ENCODE peak calls at places on chromosomes 1 and 21, in eight cellular contexts. J is suprapubic skin, D is adrenal gland, Y is A549, P is HepG2, G is heart left ventricle, R is Peyer's patch, B is ovary. F is an unnamed sample.

GRCh38 chr1:192170196-192170984 is 12.1 kb downstream of the RGS18 start:
- DNase-seq in J (no peak), D (no peak), Y (no peak), P (no peak), G (no peak), R (no peak), B (no peak), F (no peak)

GRCh38 chr1:83626603-83627002 is 372.3 kb downstream of the TTLL7 start:
- DNase-seq in J (no peak), D (no peak), Y (no peak), P (no peak), G (no peak), R (no peak), B (no peak), F (no peak)

GRCh38 chr1:88609051-88609450 is 75.0 kb upstream of the PKN2 start:
- DNase-seq in J (no peak), D (no peak), Y (no peak), P (no peak), G (no peak), R (no peak), B (no peak), F (no peak)

GRCh38 chr21:46111857-46112730 is 14.2 kb downstream of the COL6A2 start:
- DNase-seq in J (peak), D (no peak), Y (no peak), P (no peak), G (peak), R (peak), B (peak), F (no peak)

GRCh38 chr1:42952353-42953001 is 6.2 kb downstream of the SLC2A1 start:
- DNase-seq in J (no peak), D (no peak), Y (no peak), P (no peak), G (no peak), R (peak), B (no peak), F (no peak)

GRCh38 chr1:112706505-112707216 is at the start of gene RHOC:
- DNase-seq in J (no peak), D (peak), Y (peak), P (no peak), G (peak), R (peak), B (peak), F (peak)

GRCh38 chr1:154663656-154664055 is 55.7 kb upstream of the ADAR start:
- DNase-seq in J (no peak), D (no peak), Y (peak), P (no peak), G (no peak), R (no peak), B (no peak), F (no peak)

GRCh38 chr1:218409946-218410510 is 64.9 kb downstream of the TGFB2 start:
- DNase-seq in J (no peak), D (no peak), Y (no peak), P (no peak), G (no peak), R (no peak), B (no peak), F (no peak)

GRCh38 chr1:36981771-36982622 is 52.3 kb downstream of the GRIK3 start:
- DNase-seq in J (no peak), D (no peak), Y (no peak), P (no peak), G (no peak), R (no peak), B (no peak), F (no peak)

GRCh38 chr1:228008391-228009115 is 1.8 kb downstream of the WNT3A start:
- DNase-seq in J (peak), D (no peak), Y (no peak), P (no peak), G (no peak), R (peak), B (no peak), F (no peak)

GRCh38 chr1:110309768-110310167 is 29.4 kb upstream of the RBM15 start:
- DNase-seq in J (no peak), D (no peak), Y (no peak), P (no peak), G (no peak), R (no peak), B (no peak), F (peak)

GRCh38 chr1:29657816-29658215 is 421.5 kb downstream of the PTPRU start:
- DNase-seq in J (peak), D (no peak), Y (no peak), P (no peak), G (no peak), R (peak), B (no peak), F (no peak)

GRCh38 chr1:24416666-24417391 is 1.2 kb downstream of the NIPAL3 start:
- DNase-seq in J (no peak), D (no peak), Y (no peak), P (peak), G (no peak), R (peak), B (no peak), F (peak)

GRCh38 chr1:230977781-230978490 is 725 bp downstream of the TTC13 start:
- DNase-seq in J (no peak), D (peak), Y (peak), P (peak), G (peak), R (peak), B (peak), F (peak)

DNA sequence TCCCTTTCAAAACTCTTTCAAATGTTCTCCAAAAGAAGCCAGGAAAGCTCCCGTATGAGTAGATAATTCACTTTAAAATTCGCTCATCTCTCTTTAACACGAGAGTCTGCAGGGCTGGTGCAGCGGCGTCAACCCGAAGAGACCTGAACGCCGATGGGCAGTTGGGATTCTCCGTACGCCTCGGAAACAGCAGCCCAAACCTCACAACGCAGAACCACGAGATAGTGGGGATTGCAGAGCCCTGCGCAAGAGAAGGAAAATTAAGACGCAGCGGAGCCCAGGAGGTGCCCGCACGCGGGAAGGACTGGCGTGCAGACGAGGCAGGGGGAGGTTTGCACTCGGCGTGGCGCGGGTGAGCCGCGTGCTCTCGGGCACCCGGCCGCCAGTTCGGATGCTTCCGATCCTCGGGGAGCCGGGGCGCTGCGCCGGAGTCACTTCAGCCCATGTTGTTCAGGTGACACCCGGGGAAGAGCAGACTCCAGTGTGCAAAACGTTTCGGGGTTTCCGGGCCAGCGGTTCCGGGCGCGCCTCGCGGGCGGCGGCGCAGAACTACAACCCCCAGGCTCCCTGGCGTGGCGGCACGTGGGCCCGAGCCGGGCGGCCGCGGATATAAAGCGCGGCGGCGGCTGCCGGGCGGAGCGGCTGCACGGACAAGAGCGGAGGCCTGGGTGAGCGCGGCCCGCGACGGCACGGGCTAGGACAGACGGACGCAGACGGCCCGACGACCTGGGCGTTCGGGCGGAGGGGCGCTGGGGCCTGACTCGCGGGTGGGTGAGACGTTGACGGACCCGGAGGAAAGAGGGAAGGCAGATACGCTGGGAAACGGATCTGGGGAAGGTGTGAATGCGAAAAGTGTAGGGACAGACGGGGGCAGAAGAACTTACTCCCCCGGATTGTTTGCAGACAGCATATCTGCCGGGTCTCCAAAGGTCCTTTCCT is at the start of gene NPL:
- DNase-seq in J (peak), D (peak), Y (peak), P (peak), G (peak), R (peak), B (peak), F (peak)
- TF ChIP-seq POLR2A in J (no peak), D (peak), Y (peak), P (no peak), G (peak), R (peak), B (peak), F (peak)

GRCh38 chr1:5992034-5992813 is at the start of gene NPHP4:
- DNase-seq in J (peak), D (peak), Y (peak), P (peak), G (peak), R (peak), B (peak), F (peak)
- TF ChIP-seq POLR2A in J (no peak), D (peak), Y (peak), P (peak), G (peak), R (peak), B (peak), F (peak)

GRCh38 chr1:18647681-18648214 is 17.1 kb downstream of the PAX7 start:
- DNase-seq in J (no peak), D (no peak), Y (no peak), P (no peak), G (no peak), R (no peak), B (no peak), F (no peak)
- TF ChIP-seq POLR2A in J (no peak), D (no peak), Y (no peak), P (no peak), G (no peak), R (no peak), B (no peak), F (no peak)

DNA sequence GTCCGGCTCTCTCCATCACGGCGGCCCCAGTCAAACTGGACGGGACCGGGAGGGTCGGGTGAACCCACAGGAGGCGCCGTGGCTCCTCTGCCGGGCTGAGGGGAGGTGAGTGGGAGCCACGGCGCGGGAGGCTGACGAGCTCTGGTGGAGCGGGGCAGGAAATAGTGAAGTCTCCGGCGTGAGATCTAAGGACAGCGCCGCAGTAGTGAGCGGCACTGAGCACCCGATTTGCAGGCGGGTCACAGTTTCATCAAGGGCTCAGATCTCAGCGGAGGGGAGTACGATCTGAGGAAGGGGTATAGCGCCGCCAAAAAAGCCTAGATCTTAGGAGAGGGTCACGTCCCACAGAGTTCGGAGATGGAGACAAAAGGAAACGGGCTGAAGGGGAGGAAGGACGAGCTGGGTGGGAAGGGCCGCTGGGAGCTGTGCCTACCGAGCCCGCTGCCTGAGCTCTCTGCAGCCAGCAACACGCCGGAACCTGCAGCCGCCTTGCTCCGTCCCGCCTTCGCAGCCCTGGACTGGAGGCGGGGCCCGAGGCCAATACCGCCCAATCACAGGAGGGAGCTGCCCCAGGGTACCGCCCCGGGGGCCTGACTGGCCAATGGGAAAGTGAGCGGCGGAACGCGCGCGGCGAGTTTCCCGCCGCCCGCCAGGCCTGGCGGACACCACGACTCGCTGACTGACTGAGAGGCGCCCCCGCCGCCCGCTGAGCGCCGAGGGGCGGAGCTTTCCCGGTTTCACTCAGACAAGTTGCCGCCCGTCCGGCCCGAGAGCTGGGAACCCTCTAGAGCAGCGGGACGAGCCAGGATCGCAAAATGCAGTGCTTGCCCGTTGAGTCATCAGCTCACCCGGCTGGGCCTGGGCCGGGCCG is 1.9 kb downstream of the SFN start:
- DNase-seq in J (peak), D (peak), Y (peak), P (peak), G (peak), R (peak), B (peak), F (peak)
- TF ChIP-seq POLR2A in J (peak), D (peak), Y (peak), P (peak), G (peak), R (peak), B (peak), F (peak)

GRCh38 chr1:17440827-17441168 is 1.3 kb upstream of the RCC2 start:
- DNase-seq in J (no peak), D (no peak), Y (no peak), P (no peak), G (no peak), R (no peak), B (no peak), F (no peak)

GRCh38 chr1:17438977-17439249 is 564 bp downstream of the RCC2 start:
- DNase-seq in J (no peak), D (no peak), Y (no peak), P (no peak), G (peak), R (no peak), B (peak), F (no peak)

GRCh38 chr1:17438176-17438976 is 1.1 kb downstream of the RCC2 start:
- DNase-seq in J (peak), D (peak), Y (no peak), P (peak), G (peak), R (peak), B (peak), F (no peak)

GRCh38 chr1:17440074-17440826 is 773 bp upstream of the RCC2 start:
- DNase-seq in J (no peak), D (no peak), Y (no peak), P (no peak), G (no peak), R (no peak), B (no peak), F (no peak)

DNA sequence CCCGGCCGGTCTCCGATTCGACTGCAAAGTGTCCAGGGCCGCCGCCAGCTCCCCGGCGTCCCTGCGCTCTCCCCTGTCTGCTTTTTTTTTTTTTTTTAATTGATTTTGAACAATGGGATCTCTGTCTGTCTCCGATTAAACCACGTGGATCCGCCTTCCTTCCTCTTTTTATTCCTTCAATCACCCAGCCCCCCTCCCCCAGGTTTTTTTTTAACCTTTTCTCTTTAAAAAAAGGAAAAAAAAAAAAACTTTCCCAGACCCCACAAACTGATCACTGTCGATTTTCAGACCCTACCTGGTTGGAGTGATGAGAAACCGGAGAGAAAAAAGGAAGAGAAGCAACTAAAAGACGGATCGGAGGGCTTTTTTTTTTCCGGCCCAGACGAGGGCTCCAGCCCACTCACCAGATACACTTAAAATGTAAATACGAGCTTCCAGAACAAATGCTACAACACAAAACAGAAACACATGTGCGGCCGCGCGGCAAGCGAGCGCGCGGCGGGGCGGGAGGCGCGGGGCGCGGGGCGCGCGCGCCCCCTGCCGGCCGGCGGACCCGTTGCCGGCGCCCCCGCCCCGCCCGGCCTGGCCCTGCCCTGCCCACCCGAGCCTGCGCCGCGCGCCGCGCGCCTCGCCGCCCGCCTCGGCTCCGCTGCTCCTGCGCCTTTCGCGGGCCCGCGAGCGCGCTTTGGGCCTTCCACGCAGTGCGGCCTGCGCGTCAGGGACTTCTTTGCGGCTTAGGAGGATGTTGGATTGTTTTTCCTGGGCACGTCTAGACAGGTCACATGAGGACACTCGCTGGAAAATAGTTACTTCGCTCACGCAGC is at the start of gene RCC2:
- DNase-seq in J (no peak), D (peak), Y (peak), P (peak), G (peak), R (peak), B (peak), F (no peak)
- TF ChIP-seq POLR2A in J (no peak), D (peak), Y (peak), P (no peak), G (no peak), R (no peak), B (no peak), F (peak)

DNA sequence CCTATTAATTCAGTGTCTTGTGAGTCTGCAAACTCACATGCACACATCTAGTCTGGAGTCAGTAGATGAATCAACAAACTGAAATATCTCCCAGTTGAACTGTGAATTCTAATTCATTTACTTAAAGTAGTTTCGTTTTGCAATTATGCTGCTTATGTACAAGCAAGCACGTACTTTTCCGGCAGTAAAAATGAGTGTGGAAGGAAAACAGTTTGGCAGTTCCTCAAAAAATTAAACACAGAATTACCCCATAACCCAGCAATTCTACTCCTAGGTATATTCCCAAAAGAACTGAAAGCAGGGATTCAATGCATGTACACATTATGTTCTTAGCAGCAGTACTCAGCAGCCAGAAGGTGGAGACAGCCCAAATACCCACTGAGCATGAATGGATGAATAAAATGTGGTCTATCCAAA is 49.3 kb downstream of the GNB1 start:
- DNase-seq in J (no peak), D (no peak), Y (no peak), P (no peak), G (no peak), R (no peak), B (no peak), F (no peak)
- TF ChIP-seq POLR2A in J (no peak), D (no peak), Y (no peak), P (no peak), G (no peak), R (no peak), B (no peak), F (no peak)

GRCh38 chr1:31668303-31668883 is 23.7 kb upstream of the PEF1 start:
- DNase-seq in J (no peak), D (no peak), Y (no peak), P (no peak), G (no peak), R (no peak), B (no peak), F (no peak)

GRCh38 chr1:31664528-31664927 is 19.9 kb upstream of the PEF1 start:
- DNase-seq in J (no peak), D (no peak), Y (no peak), P (no peak), G (no peak), R (no peak), B (no peak), F (no peak)

GRCh38 chr1:31667065-31667785 is 22.5 kb upstream of the PEF1 start:
- DNase-seq in J (no peak), D (no peak), Y (no peak), P (no peak), G (no peak), R (no peak), B (no peak), F (no peak)

GRCh38 chr1:31665264-31665878 is 20.7 kb upstream of the PEF1 start:
- DNase-seq in J (no peak), D (no peak), Y (no peak), P (no peak), G (no peak), R (no peak), B (no peak), F (no peak)

DNA sequence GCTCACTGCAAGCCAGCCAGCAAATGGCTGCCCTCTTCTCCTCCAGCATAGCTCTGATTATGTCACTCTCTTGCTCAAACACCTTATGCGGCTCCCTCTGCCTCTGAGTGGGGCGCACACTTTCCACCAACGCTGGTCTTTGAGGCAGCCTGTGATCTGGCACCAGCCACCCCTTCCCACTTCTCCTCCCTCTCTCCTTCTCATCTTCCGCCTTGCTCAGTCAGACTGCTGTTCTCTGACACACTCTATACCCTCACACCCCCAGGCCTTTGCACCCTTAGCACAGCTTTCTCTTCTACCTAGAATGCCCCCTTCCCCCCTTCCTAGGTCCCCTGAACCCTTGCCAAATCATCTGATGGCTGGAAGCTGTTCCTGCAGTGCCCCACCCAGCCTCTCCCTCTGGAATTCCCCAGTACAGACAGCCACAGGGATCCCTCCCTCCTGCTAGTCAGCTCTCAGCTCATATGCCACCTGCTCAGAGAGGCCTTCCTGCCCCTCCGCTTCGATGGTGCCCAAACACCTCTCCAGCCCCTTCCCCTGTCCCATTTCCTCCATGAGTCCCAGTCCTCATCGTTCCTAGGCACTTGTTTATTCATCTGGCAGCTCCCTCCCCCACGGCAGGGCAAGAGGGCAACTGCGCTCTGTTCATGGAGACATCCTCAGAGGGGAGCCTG is 21.8 kb upstream of the PEF1 start:
- DNase-seq in J (no peak), D (no peak), Y (peak), P (no peak), G (no peak), R (peak), B (no peak), F (peak)
- TF ChIP-seq POLR2A in J (no peak), D (no peak), Y (no peak), P (no peak), G (no peak), R (peak), B (no peak), F (no peak)

GRCh38 chr1:53739109-53739681 is at the start of gene GLIS1:
- DNase-seq in J (no peak), D (peak), Y (peak), P (peak), G (peak), R (peak), B (peak), F (peak)
- TF ChIP-seq POLR2A in J (no peak), D (no peak), Y (no peak), P (no peak), G (no peak), R (no peak), B (no peak), F (peak)